ENCODE peak calls at places on chromosome 12, in five cellular contexts. One of them, this sample, is unnamed. For H3K4me1, the result is how much of the 10 kb centered on the place peaks cover.

GRCh38 chr12:76206039-76206676 is 121.7 kb upstream of the NAP1L1 start:
- DNase-seq in DND-41: no peak
- DNase-seq in suprapubic skin: no peak
- DNase-seq in neural progenitor cell: no peak
- DNase-seq in GM12878: no peak
- DNase-seq in this sample: no peak

GRCh38 chr12:54439521-54440255 is 20.6 kb upstream of the ITGA5 start:
- DNase-seq in suprapubic skin: no peak
- DNase-seq in neural progenitor cell: peak
- DNase-seq in GM12878: no peak
- DNase-seq in DND-41: peak
- DNase-seq in this sample: no peak

GRCh38 chr12:104182144-104182543 is 33.4 kb upstream of the TXNRD1 start:
- DNase-seq in GM12878: no peak
- DNase-seq in suprapubic skin: no peak
- DNase-seq in DND-41: no peak
- DNase-seq in neural progenitor cell: no peak
- DNase-seq in this sample: no peak

GRCh38 chr12:14814082-14814481 is at the start of gene SMCO3:
- DNase-seq in suprapubic skin: no peak
- DNase-seq in DND-41: no peak
- DNase-seq in neural progenitor cell: no peak
- DNase-seq in GM12878: no peak
- DNase-seq in this sample: no peak

GRCh38 chr12:121939992-121940766 is 21.8 kb downstream of the CFAP251 start:
- DNase-seq in suprapubic skin: no peak
- DNase-seq in DND-41: no peak
- DNase-seq in GM12878: no peak
- DNase-seq in neural progenitor cell: no peak
- DNase-seq in this sample: no peak

GRCh38 chr12:76855266-76855665 is 23.6 kb downstream of the CSRP2 start:
- DNase-seq in DND-41: no peak
- DNase-seq in suprapubic skin: no peak
- DNase-seq in neural progenitor cell: no peak
- DNase-seq in GM12878: no peak
- DNase-seq in this sample: no peak

GRCh38 chr12:93751864-93752610 is 74.9 kb downstream of the CRADD start:
- DNase-seq in GM12878: no peak
- DNase-seq in neural progenitor cell: no peak
- DNase-seq in DND-41: no peak
- DNase-seq in suprapubic skin: no peak
- DNase-seq in this sample: no peak

GRCh38 chr12:104641862-104642261 is 185.1 kb downstream of the CHST11 start:
- DNase-seq in suprapubic skin: no peak
- DNase-seq in neural progenitor cell: no peak
- DNase-seq in GM12878: peak
- DNase-seq in DND-41: no peak
- DNase-seq in this sample: no peak

GRCh38 chr12:77372469-77372868 is 307.1 kb upstream of the E2F7 start:
- DNase-seq in GM12878: no peak
- DNase-seq in neural progenitor cell: no peak
- DNase-seq in suprapubic skin: no peak
- DNase-seq in DND-41: no peak
- DNase-seq in this sample: no peak

GRCh38 chr12:5665615-5666014 is 233.7 kb downstream of the NTF3 start:
- DNase-seq in DND-41: no peak
- DNase-seq in neural progenitor cell: no peak
- DNase-seq in suprapubic skin: no peak
- DNase-seq in GM12878: no peak
- DNase-seq in this sample: no peak

GRCh38 chr12:25052191-25053020 is 103.5 kb upstream of the BCAT1 start:
- DNase-seq in GM12878: peak
- DNase-seq in DND-41: peak
- DNase-seq in neural progenitor cell: no peak
- DNase-seq in suprapubic skin: no peak
- DNase-seq in this sample: peak

GRCh38 chr12:49870501-49871262 is 27.8 kb upstream of the BCDIN3D start:
- DNase-seq in suprapubic skin: no peak
- DNase-seq in neural progenitor cell: no peak
- DNase-seq in DND-41: no peak
- DNase-seq in GM12878: no peak
- DNase-seq in this sample: no peak

GRCh38 chr12:7961395-7962188 is 25.6 kb upstream of the SLC2A3 start:
- DNase-seq in DND-41: no peak
- DNase-seq in suprapubic skin: no peak
- DNase-seq in GM12878: no peak
- DNase-seq in neural progenitor cell: no peak
- DNase-seq in this sample: no peak

GRCh38 chr12:122106891-122107660 is 28.5 kb downstream of the MLXIP start:
- DNase-seq in DND-41: no peak
- DNase-seq in suprapubic skin: no peak
- DNase-seq in neural progenitor cell: no peak
- DNase-seq in GM12878: no peak
- DNase-seq in this sample: no peak

GRCh38 chr12:103930787-103931536 is 752 bp downstream of the HSP90B1 start:
- DNase-seq in suprapubic skin: peak
- DNase-seq in neural progenitor cell: peak
- DNase-seq in GM12878: no peak
- DNase-seq in DND-41: peak
- DNase-seq in this sample: no peak

GRCh38 chr12:29066061-29066588 is 83.0 kb upstream of the FAR2 start:
- DNase-seq in DND-41: no peak
- DNase-seq in suprapubic skin: no peak
- DNase-seq in GM12878: no peak
- DNase-seq in neural progenitor cell: peak
- DNase-seq in this sample: no peak

GRCh38 chr12:69442894-69443293 is 27.3 kb upstream of the FRS2 start:
- DNase-seq in neural progenitor cell: no peak
- DNase-seq in DND-41: no peak
- DNase-seq in suprapubic skin: no peak
- DNase-seq in GM12878: no peak
- DNase-seq in this sample: no peak

GRCh38 chr12:22101749-22102243 is 55.8 kb downstream of the CMAS start:
- DNase-seq in neural progenitor cell: no peak
- DNase-seq in suprapubic skin: no peak
- DNase-seq in GM12878: no peak
- DNase-seq in DND-41: peak
- DNase-seq in this sample: no peak

GRCh38 chr12:55446334-55446733 is 2.5 kb downstream of the OR6C2 start:
- DNase-seq in DND-41: no peak
- DNase-seq in neural progenitor cell: no peak
- DNase-seq in suprapubic skin: no peak
- DNase-seq in GM12878: no peak
- DNase-seq in this sample: no peak

DNA sequence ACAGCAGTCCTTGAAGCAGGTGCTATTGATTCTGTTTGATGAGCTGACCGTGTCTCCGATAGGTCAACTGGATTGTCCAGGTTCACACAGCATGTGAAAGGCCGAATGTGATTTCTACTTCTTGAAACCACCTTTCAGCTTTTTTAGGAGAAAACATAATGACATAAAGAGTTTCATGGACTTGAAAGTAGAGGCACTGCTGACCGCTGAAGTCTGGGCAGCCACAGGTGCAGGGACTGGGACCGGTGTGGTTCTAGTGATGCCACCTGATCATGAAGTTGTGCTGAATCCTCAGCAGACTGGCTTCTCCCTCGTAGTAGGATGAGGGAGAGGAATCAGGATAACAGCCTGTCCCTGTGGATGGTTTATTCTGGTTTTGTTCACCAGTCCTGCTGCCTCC is 108.1 kb downstream of the ETV6 start:
- DNase-seq in DND-41: no peak
- DNase-seq in GM12878: no peak
- DNase-seq in suprapubic skin: no peak
- DNase-seq in neural progenitor cell: no peak
- DNase-seq in this sample: no peak
- H3K4me1 ChIP-seq in DND-41: under half
- H3K4me1 ChIP-seq in GM12878: half or more
- H3K4me1 ChIP-seq in suprapubic skin: under half
- H3K4me1 ChIP-seq in neural progenitor cell: under half
- H3K4me1 ChIP-seq in this sample: under half

DNA sequence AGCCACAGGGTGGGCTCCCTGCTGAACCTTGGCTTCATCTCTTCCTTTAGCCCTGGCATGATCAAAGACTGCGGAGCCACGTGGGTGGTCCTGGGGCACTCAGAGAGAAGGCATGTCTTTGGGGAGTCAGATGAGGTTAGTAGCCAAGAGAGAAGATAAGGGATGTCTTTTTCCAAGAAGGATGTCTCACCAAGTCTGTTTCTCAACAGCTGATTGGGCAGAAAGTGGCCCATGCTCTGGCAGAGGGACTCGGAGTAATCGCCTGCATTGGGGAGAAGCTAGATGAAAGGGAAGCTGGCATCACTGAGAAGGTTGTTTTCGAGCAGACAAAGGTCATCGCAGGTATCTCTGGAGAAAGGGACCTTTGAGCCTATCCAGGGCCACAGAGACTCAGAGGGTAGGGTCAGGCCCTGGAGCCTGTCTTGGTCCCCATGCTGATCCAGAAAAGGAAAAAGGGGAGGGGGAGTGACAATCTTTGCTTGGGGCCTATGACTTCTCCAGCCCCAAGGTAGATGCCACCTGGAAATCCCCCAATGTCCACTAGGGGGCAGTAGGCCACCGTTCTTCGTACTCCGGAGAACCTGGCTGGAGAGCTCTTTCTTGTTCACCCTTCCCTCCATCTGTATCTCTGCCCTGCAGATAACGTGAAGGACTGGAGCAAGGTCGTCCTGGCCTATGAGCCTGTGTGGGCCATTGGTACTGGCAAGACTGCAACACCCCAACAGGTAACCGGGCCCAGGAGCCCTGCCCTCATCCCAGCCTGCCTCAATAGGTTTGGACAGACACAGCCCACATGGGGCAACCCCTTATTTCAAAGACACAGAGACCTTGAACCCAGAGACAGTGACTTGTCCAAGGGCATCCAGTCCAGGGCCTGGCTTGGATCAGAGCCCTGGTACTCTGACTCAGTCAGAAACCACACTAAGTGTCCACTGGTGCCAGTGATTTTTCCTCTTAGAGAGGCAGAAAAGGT is 2.0 kb downstream of the TPI1 start:
- DNase-seq in suprapubic skin: no peak
- DNase-seq in neural progenitor cell: peak
- DNase-seq in DND-41: peak
- DNase-seq in GM12878: peak
- DNase-seq in this sample: peak
- H3K4me3 ChIP-seq in suprapubic skin: peak
- H3K4me3 ChIP-seq in neural progenitor cell: peak
- H3K4me3 ChIP-seq in DND-41: peak
- H3K4me3 ChIP-seq in GM12878: peak
- H3K4me3 ChIP-seq in this sample: no peak

DNA sequence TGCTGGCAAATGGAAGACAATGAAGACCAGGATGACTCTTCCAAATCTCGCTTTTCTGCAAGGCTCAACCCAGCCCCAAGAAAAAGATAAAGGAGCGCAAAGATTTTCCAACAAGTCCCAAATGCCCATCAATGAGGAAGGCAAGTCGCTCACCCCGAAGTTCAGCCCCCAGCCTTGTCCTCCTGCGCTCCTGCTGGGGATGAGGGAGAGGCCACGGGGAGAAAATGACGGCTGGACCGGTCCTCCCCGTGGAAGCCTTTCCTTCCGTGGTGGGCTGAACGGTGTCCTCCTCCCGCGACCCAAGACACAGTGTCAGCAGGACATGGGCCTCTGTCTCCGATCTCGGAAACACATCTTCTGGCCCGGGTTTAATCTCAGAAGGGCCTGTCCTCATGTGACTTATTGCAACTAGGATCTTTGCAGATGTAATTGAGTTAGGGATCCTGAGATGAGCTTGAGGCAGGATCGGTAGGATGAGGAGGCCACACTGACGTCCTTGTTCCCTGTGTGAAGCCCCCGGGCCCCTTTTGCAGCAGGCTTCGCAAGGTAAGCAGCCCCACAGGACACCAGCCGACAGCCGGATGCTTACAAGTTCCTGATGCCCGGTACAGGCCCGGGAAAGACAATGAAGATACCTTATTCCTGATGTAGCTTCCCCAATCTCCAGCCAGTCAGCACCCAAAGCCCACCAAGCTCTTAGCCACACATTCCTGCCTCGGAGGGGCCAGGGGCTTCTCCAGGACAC is 64.2 kb downstream of the GALNT9 start:
- DNase-seq in DND-41: no peak
- DNase-seq in neural progenitor cell: no peak
- DNase-seq in GM12878: no peak
- DNase-seq in suprapubic skin: no peak
- DNase-seq in this sample: no peak
- H3K27ac ChIP-seq in DND-41: no peak
- H3K27ac ChIP-seq in neural progenitor cell: no peak
- H3K27ac ChIP-seq in GM12878: no peak
- H3K27ac ChIP-seq in suprapubic skin: no peak
- H3K27ac ChIP-seq in this sample: no peak

GRCh38 chr12:62717636-62718035 is 217.3 kb downstream of the PPM1H start:
- DNase-seq in neural progenitor cell: peak
- DNase-seq in GM12878: no peak
- DNase-seq in suprapubic skin: no peak
- DNase-seq in DND-41: no peak
- DNase-seq in this sample: no peak
- H3K4me1 ChIP-seq in neural progenitor cell: half or more
- H3K4me1 ChIP-seq in GM12878: under half
- H3K4me1 ChIP-seq in suprapubic skin: under half
- H3K4me1 ChIP-seq in DND-41: under half
- H3K4me1 ChIP-seq in this sample: under half

GRCh38 chr12:116603516-116603915 is 44.3 kb downstream of the MAP1LC3B2 start:
- DNase-seq in DND-41: no peak
- DNase-seq in suprapubic skin: no peak
- DNase-seq in GM12878: no peak
- DNase-seq in neural progenitor cell: peak
- DNase-seq in this sample: no peak

GRCh38 chr12:116604151-116604550 is 45.0 kb downstream of the MAP1LC3B2 start:
- DNase-seq in neural progenitor cell: no peak
- DNase-seq in DND-41: no peak
- DNase-seq in suprapubic skin: no peak
- DNase-seq in GM12878: no peak
- DNase-seq in this sample: no peak

GRCh38 chr12:116607039-116607438 is 47.9 kb downstream of the MAP1LC3B2 start:
- DNase-seq in DND-41: no peak
- DNase-seq in GM12878: no peak
- DNase-seq in neural progenitor cell: no peak
- DNase-seq in suprapubic skin: no peak
- DNase-seq in this sample: no peak

GRCh38 chr12:116606397-116606796 is 47.2 kb downstream of the MAP1LC3B2 start:
- DNase-seq in DND-41: no peak
- DNase-seq in suprapubic skin: no peak
- DNase-seq in GM12878: no peak
- DNase-seq in neural progenitor cell: no peak
- DNase-seq in this sample: no peak

GRCh38 chr12:116604883-116605641 is 45.9 kb downstream of the MAP1LC3B2 start:
- DNase-seq in GM12878: no peak
- DNase-seq in DND-41: no peak
- DNase-seq in suprapubic skin: no peak
- DNase-seq in neural progenitor cell: no peak
- DNase-seq in this sample: no peak
- H3K4me3 ChIP-seq in GM12878: no peak
- H3K4me3 ChIP-seq in DND-41: no peak
- H3K4me3 ChIP-seq in suprapubic skin: no peak
- H3K4me3 ChIP-seq in neural progenitor cell: no peak
- H3K4me3 ChIP-seq in this sample: no peak

GRCh38 chr12:19030180-19030579 is 99.4 kb upstream of the PLEKHA5 start:
- DNase-seq in neural progenitor cell: no peak
- DNase-seq in DND-41: no peak
- DNase-seq in GM12878: no peak
- DNase-seq in suprapubic skin: no peak
- DNase-seq in this sample: no peak
- H3K27ac ChIP-seq in neural progenitor cell: no peak
- H3K27ac ChIP-seq in DND-41: no peak
- H3K27ac ChIP-seq in GM12878: no peak
- H3K27ac ChIP-seq in suprapubic skin: no peak
- H3K27ac ChIP-seq in this sample: no peak